ENCODE peak calls at places on chromosomes 16 and 17, in ten cellular contexts. K is ovary; F is T-helper 2 cell treated with Interferon-gamma antibody and Interleukin-4, amounts not matched to agents 5 μg/mL and 100 μg/mL, for 36 hours; A is ELR; L is effector memory CD4-positive, alpha-beta T cell; T is germinal center; M is amygdala; Z is NCI-H446; S is NCI-H2081; E is mesendoderm. G is an unnamed sample.

GRCh38 chr16:546909-547770 is 13.1 kb upstream of the PRR35 start:
- DNase-seq in K (peak), F (peak), A (peak), L (peak), T (no peak), M (peak), Z (no peak), S (no peak), E (peak), G (peak)

GRCh38 chr16:89574681-89575246 is 794 bp upstream of the CPNE7 start:
- DNase-seq in K (no peak), F (peak), A (peak), L (peak), T (peak), M (no peak), Z (no peak), S (no peak), E (peak), G (peak)

GRCh38 chr16:17633146-17633966 is 162.6 kb upstream of the XYLT1 start:
- DNase-seq in K (no peak), F (no peak), A (no peak), L (no peak), T (no peak), M (no peak), Z (no peak), S (no peak), E (no peak), G (no peak)

GRCh38 chr16:84832488-84833141 is 12.8 kb downstream of the CRISPLD2 start:
- DNase-seq in K (peak), F (no peak), A (peak), L (no peak), T (no peak), M (no peak), Z (no peak), S (no peak), E (no peak), G (no peak)

GRCh38 chr16:28597692-28598261 is 927 bp upstream of the SULT1A2 start:
- DNase-seq in K (no peak), F (no peak), A (peak), L (no peak), T (peak), M (no peak), Z (no peak), S (no peak), E (peak), G (peak)

GRCh38 chr16:83953796-83954576 is 946 bp downstream of the OSGIN1 start:
- DNase-seq in K (no peak), F (no peak), A (peak), L (no peak), T (peak), M (no peak), Z (no peak), S (no peak), E (peak), G (no peak)

GRCh38 chr17:39665642-39666221 is 583 bp downstream of the TCAP start:
- DNase-seq in K (no peak), F (no peak), A (peak), L (no peak), T (peak), M (no peak), Z (no peak), S (peak), E (no peak), G (peak)

GRCh38 chr16:69465083-69465721 is 40.8 kb downstream of the CYB5B start:
- DNase-seq in K (no peak), F (peak), A (peak), L (no peak), T (no peak), M (no peak), Z (no peak), S (no peak), E (peak), G (no peak)

GRCh38 chr17:9768381-9768934 is 22.9 kb downstream of the DHRS7C start:
- DNase-seq in K (no peak), F (peak), A (peak), L (no peak), T (peak), M (no peak), Z (peak), S (no peak), E (peak), G (no peak)

GRCh38 chr17:56153215-56153614 is at the start of gene ANKFN1:
- DNase-seq in K (no peak), F (no peak), A (no peak), L (no peak), T (no peak), M (no peak), Z (no peak), S (no peak), E (no peak), G (no peak)

GRCh38 chr17:36945160-36945559 is 3.6 kb upstream of the AATF start:
- DNase-seq in K (no peak), F (no peak), A (no peak), L (no peak), T (no peak), M (no peak), Z (no peak), S (no peak), E (no peak), G (no peak)

GRCh38 chr17:73342057-73342522 is 30.3 kb upstream of the CDC42EP4 start:
- DNase-seq in K (peak), F (no peak), A (peak), L (no peak), T (no peak), M (peak), Z (peak), S (peak), E (peak), G (peak)

GRCh38 chr16:24273511-24273910 is 17.4 kb downstream of the CACNG3 start:
- DNase-seq in K (no peak), F (no peak), A (peak), L (no peak), T (no peak), M (no peak), Z (no peak), S (no peak), E (no peak), G (no peak)

GRCh38 chr16:87002717-87003413 is 314.3 kb downstream of the C16orf95 start:
- DNase-seq in K (no peak), F (no peak), A (no peak), L (no peak), T (no peak), M (no peak), Z (no peak), S (no peak), E (no peak), G (peak)

GRCh38 chr17:79156463-79157095 is 82.0 kb downstream of the ENGASE start:
- DNase-seq in K (no peak), F (no peak), A (no peak), L (no peak), T (no peak), M (no peak), Z (no peak), S (no peak), E (no peak), G (no peak)

GRCh38 chr17:4796550-4796915 is 569 bp downstream of the PSMB6 start:
- DNase-seq in K (no peak), F (no peak), A (peak), L (no peak), T (no peak), M (no peak), Z (no peak), S (no peak), E (peak), G (peak)